ENCODE peak calls at places on chromosomes 3 and 15, in four cellular contexts. Q is effector memory CD4-positive, alpha-beta T cell; I is HFFc6; L is left ventricle myocardium inferior. Z is an unnamed sample.

GRCh38 chr3:113533534-113533892 is 1.2 kb downstream of the SIDT1 start:
- DNase-seq in Q (peak; percentile 16), I (no peak), L (no peak), Z (no peak)

GRCh38 chr3:75692061-75692460 is 27.9 kb downstream of the FRG2C start:
- DNase-seq in Q (no peak), I (no peak), L (no peak), Z (no peak)

GRCh38 chr3:128573707-128574162 is 76.9 kb downstream of the RPN1 start:
- DNase-seq in Q (no peak), I (no peak), L (peak; percentile 60), Z (no peak)

GRCh38 chr3:162119651-162120050 is 623.0 kb downstream of the OTOL1 start:
- DNase-seq in Q (no peak), I (no peak), L (no peak), Z (no peak)

GRCh38 chr3:19075037-19075436 is 73.3 kb upstream of the KCNH8 start:
- DNase-seq in Q (no peak), I (no peak), L (no peak), Z (no peak)

GRCh38 chr3:36397856-36398255 is 17.6 kb downstream of the STAC start:
- DNase-seq in Q (no peak), I (no peak), L (no peak), Z (no peak)

GRCh38 chr15:98727115-98728040 is 79.0 kb downstream of the IGF1R start:
- DNase-seq in Q (no peak), I (peak; percentile 96), L (peak; percentile 86), Z (peak; percentile 85)

GRCh38 chr3:42749025-42749752 is 23.9 kb downstream of the CCDC13 start:
- DNase-seq in Q (no peak), I (no peak), L (no peak), Z (no peak)

GRCh38 chr3:86950717-86951116 is 40.2 kb downstream of the VGLL3 start:
- DNase-seq in Q (no peak), I (no peak), L (no peak), Z (no peak)

GRCh38 chr3:8443829-8444791 is 57.5 kb upstream of the LMCD1 start:
- DNase-seq in Q (no peak), I (peak; percentile 99), L (peak; percentile 77), Z (peak; percentile 99)

GRCh38 chr3:13872451-13872850 is 7.4 kb downstream of the WNT7A start:
- DNase-seq in Q (no peak), I (no peak), L (no peak), Z (no peak)

GRCh38 chr15:38894260-38894948 is 329.8 kb upstream of the RASGRP1 start:
- DNase-seq in Q (no peak), I (peak; percentile 95), L (no peak), Z (peak; percentile 32)

GRCh38 chr3:69738859-69739203 is 433 bp upstream of the MITF start:
- DNase-seq in Q (no peak), I (no peak), L (peak; percentile 29), Z (no peak)

GRCh38 chr3:149969110-149969944 is 1.4 kb downstream of the PFN2 start:
- DNase-seq in Q (no peak), I (peak; percentile 72), L (peak; percentile 25), Z (peak; percentile 79)

GRCh38 chr3:34626699-34627098 is 828.3 kb downstream of the PDCD6IP start:
- DNase-seq in Q (no peak), I (no peak), L (no peak), Z (peak; percentile 65)

GRCh38 chr3:188295876-188296275 is 141.9 kb downstream of the LPP start:
- DNase-seq in Q (no peak), I (no peak), L (no peak), Z (no peak)

GRCh38 chr3:179278151-179278550 is 27.2 kb upstream of the KCNMB3 start:
- DNase-seq in Q (no peak), I (no peak), L (no peak), Z (no peak)

GRCh38 chr15:80595391-80595790 is 99.7 kb upstream of the ABHD17C start:
- DNase-seq in Q (no peak), I (no peak), L (no peak), Z (no peak)

GRCh38 chr15:70902105-70902504 is 9.5 kb downstream of the LRRC49 start:
- DNase-seq in Q (no peak), I (peak; percentile 79), L (no peak), Z (peak; percentile 74)

GRCh38 chr15:60407406-60407805 is 9.6 kb upstream of the ANXA2 start:
- DNase-seq in Q (no peak), I (peak; percentile 83), L (no peak), Z (no peak)

GRCh38 chr3:37162501-37163245 is 11.7 kb downstream of the LRRFIP2 start:
- DNase-seq in Q (no peak), I (no peak), L (no peak), Z (no peak)

GRCh38 chr3:166071-166470 is 30.5 kb upstream of the CHL1 start:
- DNase-seq in Q (no peak), I (no peak), L (no peak), Z (no peak)

GRCh38 chr15:90362936-90363212 is 10.8 kb downstream of the ZNF774 start:
- DNase-seq in Q (no peak), I (peak; percentile 87), L (no peak), Z (peak; percentile 91)

GRCh38 chr15:70488002-70488605 is 275.3 kb downstream of the UACA start:
- DNase-seq in Q (peak; percentile 51), I (peak; percentile 54), L (peak; percentile 69), Z (peak; percentile 64)

GRCh38 chr3:176959867-176960266 is 237.4 kb downstream of the TBL1XR1 start:
- DNase-seq in Q (no peak), I (no peak), L (no peak), Z (no peak)

GRCh38 chr3:197242784-197243432 is 55.5 kb downstream of the DLG1 start:
- DNase-seq in Q (no peak), I (no peak), L (no peak), Z (no peak)

GRCh38 chr15:98124576-98124975 is 164.1 kb downstream of the ARRDC4 start:
- DNase-seq in Q (no peak), I (peak; percentile 27), L (no peak), Z (no peak)